ENCODE peak calls at places on chromosome 2, in four cellular contexts. Q, I, N and O are unnamed samples.

GRCh38 chr2:64214281-64215115 is 70.3 kb upstream of the PELI1 start:
- DNase-seq in Q (no peak), I (no peak), N (peak; percentile 22), O (no peak)

GRCh38 chr2:165406053-165406628 is 63.4 kb upstream of the CSRNP3 start:
- DNase-seq in Q (no peak), I (no peak), N (no peak), O (no peak)

GRCh38 chr2:80068068-80068467 is 236.5 kb downstream of the LRRTM1 start:
- DNase-seq in Q (no peak), I (no peak), N (no peak), O (no peak)

GRCh38 chr2:222290371-222290690 is 8.5 kb downstream of the PAX3 start:
- DNase-seq in Q (no peak), I (no peak), N (no peak), O (no peak)

GRCh38 chr2:230258483-230258882 is 32.9 kb downstream of the SP140 start:
- DNase-seq in Q (no peak), I (no peak), N (no peak), O (no peak)

GRCh38 chr2:181523756-181524155 is 66.6 kb downstream of the ITGA4 start:
- DNase-seq in Q (no peak), I (no peak), N (no peak), O (no peak)

GRCh38 chr2:150120271-150120950 is 367.1 kb downstream of the RND3 start:
- DNase-seq in Q (no peak), I (no peak), N (no peak), O (no peak)

GRCh38 chr2:46326231-46326980 is 29.2 kb downstream of the EPAS1 start:
- DNase-seq in Q (no peak), I (no peak), N (peak; percentile 45), O (no peak)

GRCh38 chr2:190183535-190183934 is 121.0 kb upstream of the MSTN start:
- DNase-seq in Q (no peak), I (no peak), N (no peak), O (no peak)

GRCh38 chr2:85157345-85157744 is 24.2 kb downstream of the TCF7L1 start:
- DNase-seq in Q (no peak), I (no peak), N (no peak), O (no peak)

GRCh38 chr2:185219981-185220380 is 518.6 kb upstream of the FSIP2 start:
- DNase-seq in Q (no peak), I (no peak), N (no peak), O (no peak)

GRCh38 chr2:33929467-33929866 is 330.4 kb upstream of the FAM98A start:
- DNase-seq in Q (no peak), I (no peak), N (no peak), O (no peak)

GRCh38 chr2:150060341-150060740 is 427.1 kb downstream of the RND3 start:
- DNase-seq in Q (no peak), I (no peak), N (no peak), O (no peak)

GRCh38 chr2:88211005-88211808 is 41.1 kb downstream of the THNSL2 start:
- DNase-seq in Q (no peak), I (no peak), N (no peak), O (no peak)

GRCh38 chr2:80269806-80270205 is 34.7 kb downstream of the LRRTM1 start:
- DNase-seq in Q (no peak), I (no peak), N (no peak), O (no peak)

DNA sequence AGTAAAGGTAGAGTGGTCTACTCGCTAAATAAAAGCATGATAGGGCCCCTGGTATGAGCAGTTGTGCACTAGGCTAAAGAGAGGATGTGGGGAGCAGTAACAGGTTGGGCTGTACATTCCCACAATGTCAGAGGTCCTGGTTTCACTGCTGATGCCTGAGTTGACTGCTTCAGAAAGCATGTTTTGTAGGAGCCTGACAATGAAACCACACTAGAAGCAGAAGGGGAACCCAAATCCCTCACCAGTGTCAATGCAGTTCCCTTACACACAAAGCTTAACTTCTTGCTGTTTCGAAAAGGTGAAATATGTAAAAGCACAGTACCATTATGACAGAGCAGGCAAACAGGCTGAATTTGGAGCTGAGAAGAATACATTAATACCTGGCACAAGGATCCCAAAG is 291.7 kb upstream of the KYNU start:
- DNase-seq in Q (no peak), I (no peak), N (no peak), O (no peak)
- H3K27ac ChIP-seq in Q (no peak overlapping the region), I (no peak overlapping the region), N (no peak overlapping the region), O (no peak overlapping the region)

GRCh38 chr2:116955646-116956045 is 858.8 kb upstream of the DDX18 start:
- DNase-seq in Q (no peak), I (no peak), N (no peak), O (no peak)
- H3K9me3 ChIP-seq in Q (peaks cover 8% of the 10 kb centered on the region), I (peaks cover 8% of the 10 kb centered on the region), N (no peaks in the 10 kb centered on the region), O (no peaks in the 10 kb centered on the region)

GRCh38 chr2:95357717-95358280 is 44.7 kb upstream of the FAHD2A start:
- DNase-seq in Q (no peak), I (no peak), N (no peak), O (no peak)
- TF ChIP-seq POLR2AphosphoS5 in Q (no peak), I (no peak), N (no peak), O (no peak)

DNA sequence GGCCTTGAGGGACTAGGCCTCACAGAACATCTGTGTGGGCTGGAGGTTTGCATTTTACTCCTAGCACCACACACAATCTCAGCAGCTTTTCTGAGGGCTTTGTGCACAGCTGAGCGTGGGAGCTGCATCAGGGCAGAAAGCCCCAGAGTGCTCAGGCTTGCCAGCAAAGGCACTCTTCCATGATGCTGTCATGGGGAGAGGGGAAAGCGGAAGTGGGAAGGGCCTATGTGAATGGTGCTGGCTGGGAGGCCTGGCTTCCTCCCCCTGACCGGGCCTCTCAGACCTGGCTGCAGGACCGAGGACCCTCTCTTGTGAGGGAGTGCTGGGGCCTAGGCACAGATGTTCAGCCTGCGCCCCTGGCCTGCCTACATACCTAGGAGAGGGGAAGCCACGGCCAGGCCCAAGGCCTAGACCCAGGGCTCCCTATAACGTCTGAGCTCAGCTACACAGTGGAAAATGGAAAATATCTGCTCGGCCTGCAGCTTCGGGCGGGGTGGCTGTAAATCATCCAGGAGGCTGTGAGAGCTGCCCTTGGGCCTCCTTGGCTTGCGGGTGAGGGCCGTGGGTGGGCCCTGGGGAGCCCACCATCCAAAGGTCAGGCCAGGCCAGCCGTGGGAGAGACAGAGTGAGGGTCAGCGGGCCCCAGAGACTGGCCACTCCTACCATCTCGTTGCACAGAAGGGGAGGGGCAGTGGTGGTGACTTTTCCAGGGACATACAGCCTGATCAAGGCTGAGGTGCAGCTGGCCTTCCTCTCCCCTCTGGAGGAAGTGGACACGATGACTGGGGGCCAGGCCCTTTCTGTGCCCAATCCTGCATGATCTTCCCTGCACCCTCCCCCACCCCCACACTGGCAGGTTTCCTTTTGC is 22.7 kb downstream of the GLI2 start:
- DNase-seq in Q (peak; percentile 48), I (no peak), N (no peak), O (no peak)
- H3K27ac ChIP-seq in Q (peak overlapping the region; percentile 45), I (no peak overlapping the region), N (no peak overlapping the region), O (no peak overlapping the region)

GRCh38 chr2:15812187-15812830 is 128.0 kb upstream of the MYCN start:
- DNase-seq in Q (no peak), I (no peak), N (no peak), O (no peak)
- H3K9me3 ChIP-seq in Q (no peaks in the 10 kb centered on the region), I (no peaks in the 10 kb centered on the region), N (no peaks in the 10 kb centered on the region), O (no peaks in the 10 kb centered on the region)

GRCh38 chr2:69243652-69244051 is 143.4 kb downstream of the GFPT1 start:
- DNase-seq in Q (no peak), I (no peak), N (no peak), O (no peak)

GRCh38 chr2:69244889-69245288 is 142.1 kb downstream of the GFPT1 start:
- DNase-seq in Q (no peak), I (no peak), N (no peak), O (no peak)

GRCh38 chr2:69241039-69241586 is 145.9 kb downstream of the GFPT1 start:
- DNase-seq in Q (no peak), I (no peak), N (no peak), O (no peak)

GRCh38 chr2:69241664-69242063 is 145.4 kb downstream of the GFPT1 start:
- DNase-seq in Q (no peak), I (no peak), N (no peak), O (no peak)

GRCh38 chr2:69242651-69243051 is 144.4 kb downstream of the GFPT1 start:
- DNase-seq in Q (no peak), I (no peak), N (no peak), O (peak; percentile 88)
- TF ChIP-seq POLR2AphosphoS5 in Q (no peak), I (no peak), N (no peak), O (peak; percentile 53)

DNA sequence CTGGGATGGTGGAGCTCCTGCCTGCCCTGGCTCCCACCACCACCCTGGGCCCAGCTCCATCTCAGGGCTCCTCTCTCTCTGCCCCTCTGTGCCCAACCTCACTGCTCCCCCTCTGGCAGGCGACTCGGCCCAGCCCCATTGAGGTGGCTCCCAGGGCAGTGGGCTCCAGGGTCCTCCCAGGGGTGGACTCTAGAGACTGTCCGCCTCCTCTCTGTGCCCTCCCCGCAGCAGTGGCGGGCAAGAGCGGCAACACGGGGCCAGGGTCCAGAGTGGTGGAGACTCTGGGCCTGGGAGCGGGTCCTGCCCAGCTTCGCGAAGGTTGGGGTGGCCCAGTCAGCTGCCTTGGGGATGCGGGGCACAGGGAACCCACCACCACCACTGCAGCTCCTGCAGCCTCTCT is 27.4 kb downstream of the DDX1 start:
- DNase-seq in Q (peak; percentile 68), I (no peak), N (no peak), O (no peak)
- H3K27ac ChIP-seq in Q (no peak overlapping the region), I (no peak overlapping the region), N (no peak overlapping the region), O (no peak overlapping the region)

GRCh38 chr2:240528406-240529040 is 29.3 kb downstream of the ANKMY1 start:
- DNase-seq in Q (peak; percentile 52), I (no peak), N (no peak), O (no peak)

GRCh38 chr2:240525802-240526201 is 32.0 kb downstream of the ANKMY1 start:
- DNase-seq in Q (no peak), I (no peak), N (no peak), O (no peak)

GRCh38 chr2:240526521-240526920 is 31.3 kb downstream of the ANKMY1 start:
- DNase-seq in Q (no peak), I (no peak), N (no peak), O (no peak)

GRCh38 chr2:240524963-240525718 is 32.6 kb downstream of the ANKMY1 start:
- DNase-seq in Q (no peak), I (no peak), N (no peak), O (no peak)

GRCh38 chr2:240527153-240527750 is 30.5 kb downstream of the ANKMY1 start:
- DNase-seq in Q (no peak), I (no peak), N (no peak), O (no peak)
- H3K9me3 ChIP-seq in Q (peaks cover 12% of the 10 kb centered on the region), I (peaks cover 28% of the 10 kb centered on the region), N (peaks cover 19% of the 10 kb centered on the region), O (peaks cover 9% of the 10 kb centered on the region)